ENCODE peak calls at places on chromosomes 11 and 22, in six cellular contexts. O is HFFc6, D is activated T-cell treated with anti-CD3 and anti-CD28 coated beads for 48 hours, Y is NCI-H1048, P is amygdala, B is RPMI8226. N is an unnamed sample.

GRCh38 chr22:49647346-49648026 is 180.2 kb downstream of the BRD1 start:
- DNase-seq in B (no peak), P (no peak), Y (no peak), O (no peak), D (no peak), N (peak)

GRCh38 chr11:32891657-32892354 is 805 bp upstream of the QSER1 start:
- DNase-seq in Y (no peak), D (no peak), O (no peak), P (no peak), B (no peak), N (no peak)

GRCh38 chr22:49979587-49980264 is 19.2 kb downstream of the PIM3 start:
- DNase-seq in O (peak), B (peak), P (no peak), D (no peak), Y (no peak), N (peak)

GRCh38 chr11:76783901-76784813 is 1.0 kb downstream of the TSKU start:
- DNase-seq in P (no peak), O (peak), B (peak), Y (no peak), D (no peak), N (no peak)

GRCh38 chr11:76768091-76769047 is 14.8 kb upstream of the TSKU start:
- DNase-seq in O (no peak), Y (no peak), P (no peak), B (peak), D (no peak), N (no peak)

GRCh38 chr22:22810018-22810427 is 77.6 kb upstream of the IGLL5 start:
- DNase-seq in P (no peak), B (no peak), O (no peak), D (peak), Y (no peak), N (peak)

GRCh38 chr22:50218153-50218995 is 17.6 kb downstream of the SELENOO start:
- DNase-seq in D (no peak), O (no peak), P (no peak), B (no peak), Y (no peak), N (no peak)

GRCh38 chr22:38309614-38310517 is 7.4 kb downstream of the CSNK1E start:
- DNase-seq in P (no peak), O (no peak), D (no peak), B (no peak), Y (no peak), N (no peak)

GRCh38 chr11:102317768-102318103 is 452 bp downstream of the BIRC3 start:
- DNase-seq in Y (no peak), B (no peak), P (no peak), D (no peak), O (no peak), N (no peak)

GRCh38 chr11:130146797-130147196 is 12.8 kb upstream of the ST14 start:
- DNase-seq in Y (no peak), B (peak), O (no peak), D (no peak), P (no peak), N (no peak)

GRCh38 chr11:68657021-68657780 is 27.1 kb upstream of the GAL start:
- DNase-seq in B (no peak), O (no peak), Y (no peak), P (no peak), D (no peak), N (no peak)

GRCh38 chr22:36563001-36563400 is 34.0 kb upstream of the EIF3D start:
- DNase-seq in O (no peak), P (no peak), Y (no peak), D (no peak), B (no peak), N (no peak)

GRCh38 chr11:125404811-125405481 is 91.1 kb downstream of the FEZ1 start:
- DNase-seq in O (peak), P (peak), B (peak), Y (peak), D (peak), N (peak)

GRCh38 chr11:74754507-74755255 is 6.0 kb downstream of the RNF169 start:
- DNase-seq in D (no peak), P (no peak), B (no peak), O (peak), Y (peak), N (no peak)

GRCh38 chr11:70324354-70325115 is 54.0 kb downstream of the PPFIA1 start:
- DNase-seq in Y (no peak), O (no peak), B (no peak), P (no peak), D (no peak), N (no peak)

GRCh38 chr11:790721-791564 is 1.1 kb upstream of the CEND1 start:
- DNase-seq in D (no peak), B (no peak), O (peak), Y (no peak), P (no peak), N (peak)

GRCh38 chr11:28017816-28018215 is 90.1 kb downstream of the KIF18A start:
- DNase-seq in B (no peak), O (peak), P (no peak), Y (no peak), D (no peak), N (no peak)

GRCh38 chr22:46359362-46359761 is 23.8 kb downstream of the TRMU start:
- DNase-seq in P (no peak), O (no peak), D (no peak), B (no peak), Y (no peak), N (no peak)

GRCh38 chr11:83549984-83550667 is 264.0 kb upstream of the CCDC90B start:
- DNase-seq in P (no peak), O (no peak), Y (no peak), B (no peak), D (no peak), N (no peak)

GRCh38 chr11:134734446-134734845 is 322.4 kb upstream of the B3GAT1 start:
- DNase-seq in P (no peak), O (no peak), B (no peak), Y (no peak), D (no peak), N (no peak)

GRCh38 chr11:10498426-10499250 is 42.3 kb downstream of the RNF141 start:
- DNase-seq in P (no peak), O (no peak), B (no peak), Y (no peak), D (no peak), N (no peak)

GRCh38 chr22:38177926-38178604 is 3.6 kb downstream of the PLA2G6 start:
- DNase-seq in B (no peak), P (peak), Y (no peak), O (peak), D (no peak), N (no peak)

N was measured in Karpas-422.